ENCODE peak calls at places on chromosomes 11 and 22, in six cellular contexts. One of them, this sample, is unnamed.

GRCh38 chr11:124946735-124947141 is 7.3 kb upstream of the CCDC15 start:
- DNase-seq in WTC11: no peak
- DNase-seq in choroid plexus epithelial cell: no peak
- DNase-seq in HFF-Myc: peak; percentile 89
- DNase-seq in non-pigmented ciliary epithelial cell: no peak
- DNase-seq in NCI-H1417: no peak
- DNase-seq in this sample: no peak

GRCh38 chr11:9691865-9692264 is 28.0 kb downstream of the SWAP70 start:
- DNase-seq in WTC11: no peak
- DNase-seq in choroid plexus epithelial cell: peak; percentile 40
- DNase-seq in HFF-Myc: no peak
- DNase-seq in non-pigmented ciliary epithelial cell: no peak
- DNase-seq in NCI-H1417: no peak
- DNase-seq in this sample: peak; percentile 56

GRCh38 chr11:45087761-45088160 is 58.7 kb upstream of the PRDM11 start:
- DNase-seq in WTC11: no peak
- DNase-seq in choroid plexus epithelial cell: no peak
- DNase-seq in HFF-Myc: no peak
- DNase-seq in non-pigmented ciliary epithelial cell: no peak
- DNase-seq in NCI-H1417: peak; percentile 43
- DNase-seq in this sample: no peak

GRCh38 chr11:131537729-131538128 is 167.3 kb downstream of the NTM start:
- DNase-seq in WTC11: no peak
- DNase-seq in choroid plexus epithelial cell: no peak
- DNase-seq in HFF-Myc: no peak
- DNase-seq in non-pigmented ciliary epithelial cell: no peak
- DNase-seq in NCI-H1417: no peak
- DNase-seq in this sample: no peak

GRCh38 chr22:27388090-27388600 is 413.4 kb downstream of the MN1 start:
- DNase-seq in WTC11: no peak
- DNase-seq in choroid plexus epithelial cell: no peak
- DNase-seq in HFF-Myc: no peak
- DNase-seq in non-pigmented ciliary epithelial cell: no peak
- DNase-seq in NCI-H1417: no peak
- DNase-seq in this sample: no peak

GRCh38 chr11:118398797-118399564 is 2.4 kb upstream of the ATP5MG start:
- DNase-seq in WTC11: no peak
- DNase-seq in choroid plexus epithelial cell: peak; percentile 44
- DNase-seq in HFF-Myc: no peak
- DNase-seq in non-pigmented ciliary epithelial cell: no peak
- DNase-seq in NCI-H1417: no peak
- DNase-seq in this sample: no peak

GRCh38 chr22:31572939-31573338 is 76.6 kb downstream of the SFI1 start:
- DNase-seq in WTC11: no peak
- DNase-seq in choroid plexus epithelial cell: no peak
- DNase-seq in HFF-Myc: no peak
- DNase-seq in non-pigmented ciliary epithelial cell: no peak
- DNase-seq in NCI-H1417: no peak
- DNase-seq in this sample: no peak

GRCh38 chr22:30178180-30179126 is 68.1 kb downstream of the LIF start:
- DNase-seq in WTC11: no peak
- DNase-seq in choroid plexus epithelial cell: no peak
- DNase-seq in HFF-Myc: no peak
- DNase-seq in non-pigmented ciliary epithelial cell: no peak
- DNase-seq in NCI-H1417: no peak
- DNase-seq in this sample: no peak

GRCh38 chr22:43401661-43402060 is 10.2 kb upstream of the MPPED1 start:
- DNase-seq in WTC11: peak; percentile 3
- DNase-seq in choroid plexus epithelial cell: no peak
- DNase-seq in HFF-Myc: no peak
- DNase-seq in non-pigmented ciliary epithelial cell: no peak
- DNase-seq in NCI-H1417: no peak
- DNase-seq in this sample: no peak

This sample was measured in Panc1.